ENCODE peak calls at places on chromosomes 4 and X, in five cellular contexts. K is NCI-H1092 treated with DMSO at 0.1 percent for 48 hours; P is gastrocnemius medialis; S is activated naive CD4-positive, alpha-beta T cell treated with anti-CD3 and anti-CD28 coated beads for 36 hours; N is Right ventricle myocardium superior. X is an unnamed sample.
A peak's percentile ranks its signal among the peaks of the same experiment; 100 is the strongest.

GRCh38 chrX:136525738-136526606 is 6.0 kb upstream of the VGLL1 start:
- DNase-seq in K (peak; percentile 20), P (peak; percentile 61), S (peak; percentile 22), N (peak; percentile 80), X (no peak)

GRCh38 chr4:17535906-17536305 is 20.9 kb downstream of the CLRN2 start:
- DNase-seq in K (no peak), P (no peak), S (no peak), N (no peak), X (peak; percentile 43)

GRCh38 chr4:87258677-87259076 is 38.3 kb upstream of the KLHL8 start:
- DNase-seq in K (no peak), P (no peak), S (no peak), N (no peak), X (peak; percentile 7)

GRCh38 chrX:86002076-86002896 is 45.1 kb downstream of the CHM start:
- DNase-seq in K (no peak), P (no peak), S (no peak), N (no peak), X (no peak)

GRCh38 chrX:56994375-56995270 is 718 bp downstream of the SPIN3 start:
- DNase-seq in K (peak; percentile 68), P (no peak), S (no peak), N (peak; percentile 25), X (no peak)

GRCh38 chr4:4387531-4388311 is 819 bp downstream of the NSG1 start:
- DNase-seq in K (peak; percentile 24), P (no peak), S (peak; percentile 18), N (no peak), X (no peak)

GRCh38 chrX:68084765-68085164 is 348.5 kb downstream of the OPHN1 start:
- DNase-seq in K (no peak), P (peak; percentile 7), S (no peak), N (no peak), X (no peak)

GRCh38 chr4:42306221-42307109 is 90.8 kb upstream of the SHISA3 start:
- DNase-seq in K (peak; percentile 33), P (peak; percentile 19), S (no peak), N (no peak), X (no peak)

GRCh38 chrX:9677098-9677739 is 88.4 kb downstream of the GPR143 start:
- DNase-seq in K (peak; percentile 29), P (no peak), S (peak; percentile 51), N (no peak), X (no peak)

GRCh38 chr4:8441499-8442091 is 1.0 kb downstream of the TRMT44 start:
- DNase-seq in K (no peak), P (no peak), S (no peak), N (no peak), X (peak; percentile 43)

GRCh38 chr4:130187587-130187986 is 1091.6 kb downstream of the C4orf33 start:
- DNase-seq in K (no peak), P (no peak), S (no peak), N (no peak), X (no peak)

GRCh38 chr4:6464842-6465588 is 7.4 kb downstream of the PPP2R2C start:
- DNase-seq in K (no peak), P (no peak), S (no peak), N (no peak), X (no peak)

GRCh38 chr4:158025131-158025530 is 147.7 kb downstream of the GASK1B start:
- DNase-seq in K (no peak), P (no peak), S (no peak), N (no peak), X (no peak)

GRCh38 chr4:40990202-40990898 is 224.0 kb downstream of the APBB2 start:
- DNase-seq in K (no peak), P (no peak), S (no peak), N (no peak), X (no peak)

GRCh38 chr4:37615720-37616063 is 70.5 kb downstream of the RELL1 start:
- DNase-seq in K (no peak), P (no peak), S (no peak), N (no peak), X (no peak)

GRCh38 chrX:40908026-40908425 is 172.7 kb upstream of the MED14 start:
- DNase-seq in K (no peak), P (no peak), S (no peak), N (no peak), X (no peak)

GRCh38 chrX:83658731-83659130 is 150.6 kb downstream of the POU3F4 start:
- DNase-seq in K (no peak), P (no peak), S (no peak), N (no peak), X (no peak)

GRCh38 chrX:40867352-40867751 is 132.0 kb upstream of the MED14 start:
- DNase-seq in K (no peak), P (no peak), S (no peak), N (no peak), X (no peak)

GRCh38 chr4:145956288-145956890 is 17.8 kb upstream of the ZNF827 start:
- DNase-seq in K (peak; percentile 29), P (no peak), S (peak; percentile 41), N (no peak), X (peak; percentile 24)

GRCh38 chr4:84171871-84172270 is 327.2 kb downstream of the NKX6-1 start:
- DNase-seq in K (no peak), P (no peak), S (no peak), N (no peak), X (no peak)

GRCh38 chrX:106894392-106894909 is 8.7 kb downstream of the RIPPLY1 start:
- DNase-seq in K (peak; percentile 44), P (no peak), S (peak; percentile 64), N (peak; percentile 40), X (peak; percentile 59)

GRCh38 chr4:183413562-183414200 is 30.8 kb upstream of the CDKN2AIP start:
- DNase-seq in K (no peak), P (no peak), S (no peak), N (no peak), X (no peak)

GRCh38 chrX:45788941-45789348 is 588.3 kb upstream of the DIPK2B start:
- DNase-seq in K (no peak), P (no peak), S (no peak), N (peak; percentile 58), X (no peak)

GRCh38 chr4:150385606-150386005 is 196.3 kb upstream of the MAB21L2 start:
- DNase-seq in K (peak; percentile 82), P (no peak), S (no peak), N (no peak), X (peak; percentile 32)

GRCh38 chr4:137755033-137755471 is 222.8 kb upstream of the PCDH18 start:
- DNase-seq in K (no peak), P (no peak), S (no peak), N (no peak), X (no peak)

GRCh38 chrX:56813318-56813837 is 84.3 kb downstream of the NBDY start:
- DNase-seq in K (no peak), P (no peak), S (peak; percentile 56), N (no peak), X (peak; percentile 76)

GRCh38 chrX:31608651-31609050 is 536.8 kb upstream of the FTHL17 start:
- DNase-seq in K (no peak), P (no peak), S (no peak), N (no peak), X (no peak)

GRCh38 chr4:183098080-183098722 is 856 bp upstream of the WWC2 start:
- DNase-seq in K (no peak), P (no peak), S (no peak), N (peak; percentile 78), X (peak; percentile 74)

GRCh38 chr4:3529363-3529762 is 2.9 kb downstream of the LRPAP1 start:
- DNase-seq in K (no peak), P (no peak), S (no peak), N (peak; percentile 77), X (no peak)

GRCh38 chrX:30935985-30936384 is 46.9 kb upstream of the TAB3 start:
- DNase-seq in K (peak; percentile 22), P (no peak), S (no peak), N (no peak), X (peak; percentile 5)

GRCh38 chr4:154998284-154998683 is 210.2 kb upstream of the NPY2R start:
- DNase-seq in K (no peak), P (no peak), S (no peak), N (no peak), X (no peak)